ENCODE peak calls at places on chromosomes 12 and 14, in six cellular contexts. One of them, this sample, is unnamed.

GRCh38 chr12:98243190-98243589 is 272.2 kb upstream of the TMPO start:
- DNase-seq in RWPE1: no peak
- DNase-seq in GM23338: no peak
- DNase-seq in activated T-helper 9 cell treated with anti-CD3 and anti-CD28 coated beads, Interleukin-2, amount 50 U/mL, for 16 hours: no peak
- DNase-seq in iPS-NIHi11: no peak
- DNase-seq in H4: no peak
- DNase-seq in this sample: no peak

GRCh38 chr14:64465856-64466554 is 706 bp downstream of the AKAP5 start:
- DNase-seq in RWPE1: peak
- DNase-seq in GM23338: peak
- DNase-seq in H4: no peak
- DNase-seq in iPS-NIHi11: peak
- DNase-seq in activated T-helper 9 cell treated with anti-CD3 and anti-CD28 coated beads, Interleukin-2, amount 50 U/mL, for 16 hours: no peak
- DNase-seq in this sample: no peak

GRCh38 chr14:103755060-103755459 is 39.5 kb downstream of the ZFYVE21 start:
- DNase-seq in RWPE1: no peak
- DNase-seq in H4: no peak
- DNase-seq in activated T-helper 9 cell treated with anti-CD3 and anti-CD28 coated beads, Interleukin-2, amount 50 U/mL, for 16 hours: no peak
- DNase-seq in iPS-NIHi11: no peak
- DNase-seq in GM23338: no peak
- DNase-seq in this sample: no peak

GRCh38 chr14:87540339-87540738 is 452.6 kb downstream of the GALC start:
- DNase-seq in H4: no peak
- DNase-seq in iPS-NIHi11: no peak
- DNase-seq in RWPE1: no peak
- DNase-seq in activated T-helper 9 cell treated with anti-CD3 and anti-CD28 coated beads, Interleukin-2, amount 50 U/mL, for 16 hours: no peak
- DNase-seq in GM23338: no peak
- DNase-seq in this sample: no peak

GRCh38 chr12:93466625-93467350 is 526 bp upstream of the MRPL42 start:
- DNase-seq in iPS-NIHi11: no peak
- DNase-seq in GM23338: no peak
- DNase-seq in activated T-helper 9 cell treated with anti-CD3 and anti-CD28 coated beads, Interleukin-2, amount 50 U/mL, for 16 hours: no peak
- DNase-seq in RWPE1: no peak
- DNase-seq in H4: no peak
- DNase-seq in this sample: no peak

GRCh38 chr12:94640134-94640928 is 10.0 kb downstream of the TMCC3 start:
- DNase-seq in iPS-NIHi11: no peak
- DNase-seq in activated T-helper 9 cell treated with anti-CD3 and anti-CD28 coated beads, Interleukin-2, amount 50 U/mL, for 16 hours: no peak
- DNase-seq in RWPE1: peak
- DNase-seq in GM23338: no peak
- DNase-seq in H4: peak
- DNase-seq in this sample: no peak

GRCh38 chr12:54371328-54372112 is 7.2 kb upstream of the GPR84 start:
- DNase-seq in RWPE1: no peak
- DNase-seq in H4: peak
- DNase-seq in iPS-NIHi11: no peak
- DNase-seq in activated T-helper 9 cell treated with anti-CD3 and anti-CD28 coated beads, Interleukin-2, amount 50 U/mL, for 16 hours: no peak
- DNase-seq in GM23338: no peak
- DNase-seq in this sample: peak

GRCh38 chr12:122527478-122527944 is 462 bp downstream of the KNTC1 start:
- DNase-seq in GM23338: peak
- DNase-seq in RWPE1: peak
- DNase-seq in activated T-helper 9 cell treated with anti-CD3 and anti-CD28 coated beads, Interleukin-2, amount 50 U/mL, for 16 hours: no peak
- DNase-seq in H4: no peak
- DNase-seq in iPS-NIHi11: peak
- DNase-seq in this sample: no peak

GRCh38 chr14:72402429-72402772 is 470.2 kb downstream of the RGS6 start:
- DNase-seq in iPS-NIHi11: no peak
- DNase-seq in activated T-helper 9 cell treated with anti-CD3 and anti-CD28 coated beads, Interleukin-2, amount 50 U/mL, for 16 hours: no peak
- DNase-seq in RWPE1: no peak
- DNase-seq in GM23338: no peak
- DNase-seq in H4: no peak
- DNase-seq in this sample: no peak

GRCh38 chr14:61491224-61491623 is 169.8 kb downstream of the PRKCH start:
- DNase-seq in H4: peak
- DNase-seq in RWPE1: no peak
- DNase-seq in GM23338: no peak
- DNase-seq in activated T-helper 9 cell treated with anti-CD3 and anti-CD28 coated beads, Interleukin-2, amount 50 U/mL, for 16 hours: no peak
- DNase-seq in iPS-NIHi11: no peak
- DNase-seq in this sample: no peak

GRCh38 chr14:77372304-77372841 is 4.5 kb downstream of the TMED8 start:
- DNase-seq in H4: peak
- DNase-seq in iPS-NIHi11: no peak
- DNase-seq in GM23338: no peak
- DNase-seq in activated T-helper 9 cell treated with anti-CD3 and anti-CD28 coated beads, Interleukin-2, amount 50 U/mL, for 16 hours: no peak
- DNase-seq in RWPE1: no peak
- DNase-seq in this sample: no peak

This sample was measured in anterior cingulate cortex.